ENCODE peak calls at places on chromosomes 13 and 19, in six cellular contexts. Z is endodermal cell, D is fibroblast of villous mesenchyme, S is HFFc6, F is neural crest cell, P is cardiac fibroblast. M is an unnamed sample.

GRCh38 chr19:5017235-5017634 is 48.3 kb downstream of the KDM4B start:
- DNase-seq in S (no peak), Z (no peak), F (no peak), D (no peak), P (peak; percentile 38), M (no peak)

GRCh38 chr19:55809381-55810058 is 22.3 kb downstream of the NLRP11 start:
- DNase-seq in S (peak; percentile 9), D (peak; percentile 36), P (peak; percentile 77), Z (peak; percentile 69), F (no peak), M (peak; percentile 53)

GRCh38 chr13:98345103-98345899 is 168.2 kb upstream of the RNF113B start:
- DNase-seq in S (no peak), P (no peak), F (no peak), D (no peak), Z (peak; percentile 44), M (no peak)

GRCh38 chr13:27790523-27790922 is 1.8 kb upstream of the GSX1 start:
- DNase-seq in F (no peak), D (no peak), P (no peak), S (no peak), Z (no peak), M (no peak)

GRCh38 chr19:35828694-35829301 is 16.2 kb upstream of the PRODH2 start:
- DNase-seq in P (peak; percentile 66), Z (peak; percentile 93), D (peak; percentile 67), F (peak; percentile 80), S (peak; percentile 27), M (peak; percentile 79)

GRCh38 chr19:45467115-45467455 is 711 bp upstream of the FOSB start:
- DNase-seq in S (no peak), Z (no peak), D (peak; percentile 30), P (peak; percentile 31), F (no peak), M (no peak)

GRCh38 chr13:46296465-46296822 is 84.7 kb downstream of the LRRC63 start:
- DNase-seq in Z (no peak), S (no peak), F (no peak), P (no peak), D (no peak), M (no peak)

GRCh38 chr13:106493569-106493968 is 41.9 kb downstream of the EFNB2 start:
- DNase-seq in Z (no peak), F (no peak), P (no peak), S (no peak), D (peak; percentile 22), M (no peak)

GRCh38 chr19:56066152-56067023 is 54.7 kb downstream of the ZNF787 start:
- DNase-seq in Z (peak; percentile 92), F (peak; percentile 80), P (peak; percentile 43), S (no peak), D (peak; percentile 33), M (peak; percentile 49)

GRCh38 chr13:83048419-83048818 is 833.9 kb downstream of the SLITRK1 start:
- DNase-seq in S (peak; percentile 25), P (peak; percentile 39), F (no peak), D (no peak), Z (no peak), M (peak; percentile 49)

GRCh38 chr19:4622695-4623421 is 16.5 kb upstream of the TNFAIP8L1 start:
- DNase-seq in P (no peak), D (no peak), Z (peak; percentile 80), F (no peak), S (no peak), M (no peak)

GRCh38 chr19:28332351-28332750 is 880.6 kb downstream of the UQCRFS1 start:
- DNase-seq in F (no peak), P (no peak), S (no peak), D (no peak), Z (no peak), M (no peak)

GRCh38 chr19:41641879-41642485 is 15.1 kb upstream of the CEACAM4 start:
- DNase-seq in D (peak; percentile 53), S (peak; percentile 47), F (peak; percentile 33), Z (peak; percentile 89), P (peak; percentile 65), M (peak; percentile 60)

GRCh38 chr19:29389495-29389894 is 136.3 kb upstream of the VSTM2B start:
- DNase-seq in D (no peak), Z (no peak), S (no peak), P (no peak), F (no peak), M (no peak)

GRCh38 chr19:19404879-19405860 is at the start of gene GATAD2A:
- DNase-seq in S (peak; percentile 90), F (peak; percentile 91), D (peak; percentile 96), P (peak; percentile 95), Z (peak; percentile 96), M (peak; percentile 93)

GRCh38 chr19:45657520-45658163 is 10.4 kb upstream of the GIPR start:
- DNase-seq in Z (peak; percentile 68), P (no peak), D (no peak), F (no peak), S (no peak), M (no peak)

GRCh38 chr19:7450243-7451223 is 38.3 kb downstream of the PEX11G start:
- DNase-seq in F (no peak), P (peak; percentile 53), Z (peak; percentile 61), D (peak; percentile 19), S (no peak), M (peak; percentile 31)

GRCh38 chr19:35332817-35333216 is 3.8 kb downstream of the CD22 start:
- DNase-seq in S (no peak), D (no peak), Z (no peak), F (no peak), P (no peak), M (no peak)

GRCh38 chr19:50321831-50322230 is 7.3 kb downstream of the KCNC3 start:
- DNase-seq in D (no peak), P (no peak), S (no peak), F (no peak), Z (no peak), M (no peak)

GRCh38 chr13:73090116-73090811 is 31.5 kb downstream of the KLF5 start:
- DNase-seq in Z (peak; percentile 84), S (peak; percentile 70), F (no peak), D (peak; percentile 69), P (peak; percentile 85), M (peak; percentile 78)

GRCh38 chr19:6260912-6261636 is 18.7 kb downstream of the MLLT1 start:
- DNase-seq in P (peak; percentile 37), F (peak; percentile 41), D (no peak), Z (peak; percentile 89), S (no peak), M (peak; percentile 30)

GRCh38 chr13:20159646-20160345 is 1.1 kb downstream of the GJA3 start:
- DNase-seq in Z (peak; percentile 5), S (no peak), D (peak; percentile 47), P (peak; percentile 23), F (no peak), M (peak; percentile 32)

GRCh38 chr13:65744761-65745160 is 1485.4 kb downstream of the PCDH9 start:
- DNase-seq in Z (no peak), S (peak; percentile 27), D (no peak), F (no peak), P (peak; percentile 54), M (peak; percentile 65)

GRCh38 chr13:40271931-40272775 is 394.3 kb downstream of the FOXO1 start:
- DNase-seq in D (peak; percentile 78), P (peak; percentile 83), Z (peak; percentile 57), S (peak; percentile 65), F (no peak), M (peak; percentile 86)

GRCh38 chr13:40271511-40271910 is 394.9 kb downstream of the FOXO1 start:
- DNase-seq in Z (no peak), F (no peak), P (no peak), D (no peak), S (no peak), M (no peak)

GRCh38 chr13:40273173-40274000 is 393.1 kb downstream of the FOXO1 start:
- DNase-seq in F (no peak), P (no peak), Z (no peak), D (no peak), S (no peak), M (no peak)

GRCh38 chr13:40275155-40275554 is 391.3 kb downstream of the FOXO1 start:
- DNase-seq in P (no peak), F (no peak), Z (no peak), D (no peak), S (no peak), M (no peak)

DNA sequence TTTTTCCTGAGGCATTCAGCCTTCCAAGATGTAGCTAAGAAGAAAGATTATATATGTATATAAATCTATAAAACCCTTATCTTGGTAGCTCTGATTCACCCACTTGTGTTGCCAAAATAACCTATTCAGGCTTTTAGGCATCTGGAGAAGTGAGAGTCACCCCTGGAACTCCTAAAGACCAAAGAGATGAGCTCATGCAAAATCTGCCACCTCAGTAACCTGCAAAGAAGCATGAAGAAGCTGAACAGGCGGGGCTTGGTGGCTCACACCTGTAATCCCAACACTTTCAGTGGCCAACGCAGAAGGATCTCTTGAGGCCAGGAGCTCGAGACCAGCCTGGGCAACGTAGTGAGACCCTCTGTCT is 393.7 kb downstream of the FOXO1 start:
- DNase-seq in P (peak; percentile 69), S (peak; percentile 4), D (peak; percentile 48), F (no peak), Z (no peak), M (peak; percentile 50)
- TF ChIP-seq CTCF in P (no peak), S (no peak), D (no peak), F (no peak), Z (no peak), M (no peak)

GRCh38 chr13:67147257-67148218 is 82.6 kb downstream of the PCDH9 start:
- DNase-seq in S (peak; percentile 38), D (peak; percentile 20), F (no peak), P (peak; percentile 90), Z (no peak), M (peak; percentile 84)
- TF ChIP-seq CTCF in S (no peak), D (no peak), F (no peak), P (no peak), Z (no peak), M (no peak)

GRCh38 chr13:80924596-80924995 is 583.7 kb upstream of the SPRY2 start:
- DNase-seq in D (no peak), P (peak; percentile 74), S (no peak), Z (no peak), F (no peak), M (peak; percentile 84)

GRCh38 chr13:80921971-80922370 is 581.0 kb upstream of the SPRY2 start:
- DNase-seq in P (peak; percentile 46), D (no peak), F (no peak), Z (no peak), S (no peak), M (no peak)

GRCh38 chr13:80928241-80928640 is 587.3 kb upstream of the SPRY2 start:
- DNase-seq in P (no peak), Z (no peak), D (no peak), S (no peak), F (no peak), M (no peak)

GRCh38 chr13:80921556-80921955 is 580.6 kb upstream of the SPRY2 start:
- DNase-seq in F (no peak), Z (no peak), D (no peak), P (peak; percentile 82), S (no peak), M (peak; percentile 68)

DNA sequence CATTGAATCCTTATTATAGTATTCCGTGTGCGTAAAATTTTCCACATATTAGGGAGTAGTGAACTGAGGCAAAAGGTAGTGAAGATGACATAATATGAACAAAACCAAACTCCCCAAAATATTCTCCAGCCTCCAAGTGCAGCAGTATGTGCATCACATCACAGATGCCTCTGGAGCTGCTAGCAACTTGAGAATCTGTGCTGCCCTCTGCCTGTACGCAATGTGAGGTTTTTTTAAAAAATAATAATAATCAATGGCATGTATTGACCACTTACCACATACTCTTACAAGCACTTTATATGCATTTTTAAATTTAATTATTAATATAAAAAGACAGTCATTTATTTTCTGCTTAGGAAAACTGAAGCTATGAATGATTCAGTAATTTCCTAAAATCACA is 583.0 kb upstream of the SPRY2 start:
- DNase-seq in P (peak; percentile 27), F (no peak), D (no peak), Z (no peak), S (no peak), M (peak; percentile 42)
- TF ChIP-seq CTCF in P (no peak), F (peak; percentile 36), D (no peak), Z (peak; percentile 63), S (no peak), M (peak; percentile 31)

GRCh38 chr19:11378319-11379189 is 4.1 kb downstream of the SWSAP1 start:
- DNase-seq in S (peak; percentile 81), D (peak; percentile 37), F (peak; percentile 74), Z (peak; percentile 89), P (peak; percentile 88), M (peak; percentile 66)
- TF ChIP-seq CTCF in S (peak; percentile 75), D (peak; percentile 77), F (peak; percentile 70), Z (peak; percentile 80), P (peak; percentile 42), M (peak; percentile 53)

M was measured in fibroblast of pulmonary artery.